ENCODE peak calls at places on chromosome 22, in six cellular contexts. J, U, E, A, S and Z are unnamed samples.

GRCh38 chr22:17847360-17848078 is 73.2 kb upstream of the BID start:
- DNase-seq in J (no peak), U (no peak), E (no peak), A (peak), S (no peak), Z (peak)

GRCh38 chr22:17359501-17359900 is 9.8 kb upstream of the CECR2 start:
- DNase-seq in J (no peak), U (no peak), E (no peak), A (no peak), S (no peak), Z (peak)

GRCh38 chr22:19169002-19169946 is 9.3 kb downstream of the SLC25A1 start:
- DNase-seq in J (no peak), U (no peak), E (peak), A (no peak), S (peak), Z (peak)

GRCh38 chr22:50473855-50474671 is 772 bp downstream of the SBF1 start:
- DNase-seq in J (peak), U (peak), E (no peak), A (no peak), S (no peak), Z (no peak)

GRCh38 chr22:32532819-32533128 is 58.2 kb downstream of the FBXO7 start:
- DNase-seq in J (no peak), U (no peak), E (no peak), A (no peak), S (no peak), Z (no peak)

GRCh38 chr22:20268350-20269012 is 363 bp upstream of the RTN4R start:
- DNase-seq in J (peak), U (peak), E (peak), A (peak), S (peak), Z (peak)

GRCh38 chr22:46057762-46058420 is 80.9 kb upstream of the WNT7B start:
- DNase-seq in J (no peak), U (no peak), E (peak), A (no peak), S (no peak), Z (no peak)

GRCh38 chr22:46040471-46041465 is 63.8 kb upstream of the WNT7B start:
- DNase-seq in J (no peak), U (no peak), E (no peak), A (no peak), S (no peak), Z (no peak)

GRCh38 chr22:20272174-20272573 is 4.1 kb upstream of the RTN4R start:
- DNase-seq in J (no peak), U (no peak), E (no peak), A (no peak), S (no peak), Z (no peak)

GRCh38 chr22:41180926-41181325 is 24.2 kb upstream of the L3MBTL2 start:
- DNase-seq in J (no peak), U (no peak), E (no peak), A (peak), S (no peak), Z (no peak)

GRCh38 chr22:41181349-41182241 is 23.5 kb upstream of the L3MBTL2 start:
- DNase-seq in J (peak), U (peak), E (peak), A (peak), S (no peak), Z (peak)

GRCh38 chr22:41184679-41185078 is 20.4 kb upstream of the L3MBTL2 start:
- DNase-seq in J (no peak), U (no peak), E (peak), A (no peak), S (no peak), Z (peak)
- H3K4ac ChIP-seq in J (no peak), U (no peak), E (no peak), A (no peak), S (no peak), Z (no peak)

DNA sequence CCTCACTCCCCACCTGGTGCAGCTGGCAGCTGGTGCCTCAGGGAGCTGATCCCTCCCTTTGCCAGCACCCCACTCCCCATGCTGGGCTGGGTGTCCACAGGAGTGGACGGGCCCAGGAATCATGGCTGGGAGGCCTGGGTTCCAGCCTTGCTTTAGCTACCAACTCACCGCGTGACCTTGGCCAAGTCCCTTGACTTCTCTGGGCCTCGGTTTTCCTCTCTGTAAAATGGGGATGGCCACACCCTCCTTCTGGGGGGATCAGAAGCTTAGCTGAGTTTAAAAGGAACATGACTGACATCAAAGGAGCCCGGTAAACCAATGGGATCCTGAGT is 116.9 kb downstream of the KIAA1671 start:
- DNase-seq in J (no peak), U (no peak), E (no peak), A (no peak), S (no peak), Z (no peak)
- H3K4me2 ChIP-seq in J (no peak), U (no peak), E (no peak), A (no peak), S (no peak), Z (no peak)

GRCh38 chr22:29000641-29001040 is 61.0 kb downstream of the C22orf31 start:
- DNase-seq in J (no peak), U (no peak), E (no peak), A (no peak), S (no peak), Z (no peak)

GRCh38 chr22:28997342-28997741 is 64.3 kb downstream of the C22orf31 start:
- DNase-seq in J (no peak), U (no peak), E (no peak), A (no peak), S (no peak), Z (no peak)

GRCh38 chr22:29000225-29000556 is 61.4 kb downstream of the C22orf31 start:
- DNase-seq in J (no peak), U (no peak), E (no peak), A (no peak), S (no peak), Z (peak)

GRCh38 chr22:28998681-28999080 is 63.0 kb downstream of the C22orf31 start:
- DNase-seq in J (no peak), U (no peak), E (no peak), A (no peak), S (no peak), Z (no peak)

GRCh38 chr22:28999510-29000224 is 62.0 kb downstream of the C22orf31 start:
- DNase-seq in J (no peak), U (no peak), E (no peak), A (no peak), S (no peak), Z (no peak)
- H3K4ac ChIP-seq in J (no peak), U (no peak), E (no peak), A (no peak), S (no peak), Z (no peak)

GRCh38 chr22:22322792-22323191 is 78.2 kb downstream of the VPREB1 start:
- DNase-seq in J (no peak), U (no peak), E (no peak), A (no peak), S (no peak), Z (no peak)

GRCh38 chr22:22316589-22316988 is 72.0 kb downstream of the VPREB1 start:
- DNase-seq in J (no peak), U (no peak), E (peak), A (no peak), S (no peak), Z (peak)

DNA sequence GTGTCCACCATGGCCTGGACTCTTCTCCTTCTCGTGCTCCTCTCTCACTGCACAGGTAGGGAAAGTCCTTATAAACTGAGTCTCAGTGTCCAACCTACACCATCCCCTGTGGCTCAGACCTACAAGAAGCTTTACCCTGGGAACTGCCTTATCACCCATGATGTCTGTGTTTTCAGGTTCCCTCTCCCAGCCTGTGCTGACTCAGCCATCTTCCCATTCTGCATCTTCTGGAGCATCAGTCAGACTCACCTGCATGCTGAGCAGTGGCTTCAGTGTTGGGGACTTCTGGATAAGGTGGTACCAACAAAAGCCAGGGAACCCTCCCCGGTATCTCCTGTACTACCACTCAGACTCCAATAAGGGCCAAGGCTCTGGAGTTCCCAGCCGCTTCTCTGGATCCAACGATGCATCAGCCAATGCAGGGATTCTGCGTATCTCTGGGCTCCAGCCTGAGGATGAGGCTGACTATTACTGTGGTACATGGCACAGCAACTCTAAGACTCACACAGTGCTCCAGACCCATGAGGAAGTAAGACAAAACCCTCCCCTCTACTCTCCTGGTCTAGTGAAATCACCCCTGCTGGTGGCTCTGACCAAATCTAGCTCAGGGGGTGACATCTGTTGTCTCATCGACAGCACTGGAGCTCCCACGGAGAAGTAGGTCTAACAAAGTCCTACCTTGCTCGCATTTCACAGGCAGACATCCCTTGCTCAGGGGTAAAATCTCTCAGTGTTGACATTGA is 74.3 kb downstream of the VPREB1 start:
- DNase-seq in J (no peak), U (no peak), E (no peak), A (no peak), S (no peak), Z (no peak)
- H3K4me2 ChIP-seq in J (no peak), U (no peak), E (no peak), A (no peak), S (no peak), Z (no peak)